ENCODE peak calls at places on chromosome 20, in nine cellular contexts. Q is HTR-8/SVneo; O is activated CD4-positive, alpha-beta T cell treated with anti-CD3 and anti-CD28 coated beads for 1 hour; D is midbrain; G is adrenal gland; N is breast epithelium; F is activated CD8-positive, alpha-beta memory T cell treated with anti-CD3 and anti-CD28 coated beads, Interleukin-2, amount 10 ng/mL, durations not matched to agents 7 days and 5 days; R is effector memory CD8-positive, alpha-beta T cell; P is substantia nigra. Z is an unnamed sample.
A peak's percentile ranks its signal among the peaks of the same experiment; 100 is the strongest.

GRCh38 chr20:24341781-24342180 is 127.6 kb upstream of the SYNDIG1 start:
- DNase-seq in R (no peak), N (no peak), F (no peak), G (no peak), Q (no peak), P (no peak), O (no peak), D (no peak), Z (no peak)

GRCh38 chr20:63831696-63832686 is 927 bp upstream of the ZBTB46 start:
- DNase-seq in Q (no peak), O (no peak), D (no peak), F (no peak), P (no peak), N (no peak), R (no peak), G (peak; percentile 60), Z (no peak)

GRCh38 chr20:24727795-24728194 is 221.3 kb upstream of the CST7 start:
- DNase-seq in N (no peak), G (no peak), O (no peak), Q (no peak), F (no peak), D (no peak), P (no peak), R (no peak), Z (no peak)

GRCh38 chr20:46739441-46740213 is 30.2 kb downstream of the SLC2A10 start:
- DNase-seq in Q (no peak), O (no peak), N (no peak), P (no peak), D (no peak), R (no peak), F (no peak), G (no peak), Z (no peak)

GRCh38 chr20:63700199-63701050 is 4.0 kb downstream of the TNFRSF6B start:
- DNase-seq in G (peak; percentile 24), N (peak; percentile 37), D (no peak), O (no peak), R (no peak), F (no peak), Q (no peak), P (no peak), Z (no peak)

GRCh38 chr20:8898823-8899222 is 170.1 kb upstream of the PLCB4 start:
- DNase-seq in Q (no peak), O (no peak), R (no peak), F (no peak), N (no peak), D (no peak), G (no peak), P (no peak), Z (no peak)

GRCh38 chr20:3836132-3836531 is 10.5 kb upstream of the MAVS start:
- DNase-seq in Q (no peak), P (no peak), O (no peak), N (no peak), D (no peak), G (no peak), R (no peak), F (no peak), Z (no peak)

GRCh38 chr20:43740642-43741041 is 13.8 kb upstream of the GTSF1L start:
- DNase-seq in P (no peak), O (no peak), F (no peak), N (no peak), G (no peak), D (no peak), Q (no peak), R (no peak), Z (no peak)

GRCh38 chr20:24769878-24770627 is 179.0 kb upstream of the CST7 start:
- DNase-seq in P (no peak), G (no peak), R (no peak), Q (no peak), O (no peak), N (peak; percentile 39), F (peak; percentile 33), D (no peak), Z (no peak)

GRCh38 chr20:33005132-33005566 is 916 bp upstream of the SUN5 start:
- DNase-seq in P (no peak), D (no peak), F (no peak), Q (no peak), R (peak; percentile 17), N (no peak), O (no peak), G (no peak), Z (no peak)

GRCh38 chr20:62824476-62825287 is 7.8 kb downstream of the COL9A3 start:
- DNase-seq in Q (peak; percentile 77), F (no peak), R (no peak), G (peak; percentile 82), O (peak; percentile 42), N (no peak), D (no peak), P (no peak), Z (peak; percentile 54)

Z was measured in T-helper 22 cell.